ENCODE peak calls at places on chromosomes 1 and 21, in four cellular contexts. O is HepG2, T is K562, S is GM12878. H is an unnamed sample.

GRCh38 chr1:205840524-205840923 is 9.4 kb downstream of the PM20D1 start:
- DNase-seq in O (no peak), T (no peak), S (no peak), H (no peak)

GRCh38 chr1:205748398-205749093 is 1.4 kb downstream of the NUCKS1 start:
- DNase-seq in O (peak), T (peak), S (no peak), H (peak)

GRCh38 chr1:181159451-181160151 is 71.1 kb downstream of the IER5 start:
- DNase-seq in O (no peak), T (no peak), S (no peak), H (no peak)

GRCh38 chr1:229433364-229434004 is 410 bp downstream of the ACTA1 start:
- DNase-seq in O (no peak), T (no peak), S (no peak), H (no peak)

GRCh38 chr1:115874929-115875328 is 34.0 kb upstream of the NHLH2 start:
- DNase-seq in O (no peak), T (no peak), S (no peak), H (no peak)

GRCh38 chr1:201214461-201214860 is 23.8 kb downstream of the IGFN1 start:
- DNase-seq in O (no peak), T (peak), S (no peak), H (peak)

GRCh38 chr1:111422546-111423391 is 4.8 kb downstream of the OVGP1 start:
- DNase-seq in O (peak), T (no peak), S (no peak), H (no peak)

GRCh38 chr1:204335085-204335484 is 24.6 kb downstream of the PLEKHA6 start:
- DNase-seq in O (no peak), T (no peak), S (no peak), H (no peak)

GRCh38 chr21:43194303-43195130 is 25.7 kb downstream of the CRYAA start:
- DNase-seq in O (peak), T (no peak), S (no peak), H (no peak)

GRCh38 chr1:118986839-118987430 is 1.2 kb downstream of the TBX15 start:
- DNase-seq in O (no peak), T (no peak), S (no peak), H (no peak)

GRCh38 chr1:231188768-231189167 is 26.9 kb downstream of the TRIM67 start:
- DNase-seq in O (no peak), T (no peak), S (no peak), H (no peak)

GRCh38 chr1:1358433-1359201 is at the start of gene MXRA8:
- DNase-seq in O (peak), T (peak), S (no peak), H (no peak)

GRCh38 chr1:59061876-59062275 is 235.0 kb upstream of the FGGY start:
- DNase-seq in O (no peak), T (no peak), S (no peak), H (peak)

GRCh38 chr1:62687421-62687902 is 724 bp downstream of the DOCK7 start:
- DNase-seq in O (peak), T (no peak), S (no peak), H (peak)

GRCh38 chr1:35111106-35111505 is 31.9 kb downstream of the ZMYM1 start:
- DNase-seq in O (peak), T (no peak), S (no peak), H (no peak)

GRCh38 chr1:184422490-184423233 is 35.8 kb downstream of the C1orf21 start:
- DNase-seq in O (no peak), T (no peak), S (no peak), H (no peak)

GRCh38 chr1:204377800-204378608 is 18.3 kb upstream of the PLEKHA6 start:
- DNase-seq in O (peak), T (peak), S (no peak), H (peak)

GRCh38 chr1:180765156-180765555 is 133.3 kb downstream of the XPR1 start:
- DNase-seq in O (no peak), T (no peak), S (no peak), H (no peak)

GRCh38 chr21:28822882-28823335 is 169.8 kb downstream of the LTN1 start:
- DNase-seq in O (peak), T (no peak), S (no peak), H (peak)

GRCh38 chr1:180213401-180214177 is 16.5 kb upstream of the LHX4 start:
- DNase-seq in O (no peak), T (peak), S (peak), H (no peak)

GRCh38 chr1:154846921-154847442 is 23.1 kb downstream of the KCNN3 start:
- DNase-seq in O (no peak), T (no peak), S (no peak), H (no peak)

GRCh38 chr1:206702803-206703202 is 18.1 kb downstream of the MAPKAPK2 start:
- DNase-seq in O (no peak), T (no peak), S (no peak), H (peak)

GRCh38 chr21:36966846-36967657 is 583 bp upstream of the HLCS start:
- DNase-seq in O (no peak), T (no peak), S (no peak), H (no peak)

GRCh38 chr1:194176212-194176611 is 989.8 kb upstream of the B3GALT2 start:
- DNase-seq in O (no peak), T (no peak), S (no peak), H (no peak)

GRCh38 chr1:241479294-241479693 is 40.3 kb downstream of the FH start:
- DNase-seq in O (no peak), T (no peak), S (no peak), H (no peak)

GRCh38 chr1:241488739-241489138 is 30.8 kb downstream of the FH start:
- DNase-seq in O (no peak), T (no peak), S (no peak), H (no peak)

GRCh38 chr1:241485554-241485992 is 34.0 kb downstream of the FH start:
- DNase-seq in O (peak), T (peak), S (peak), H (no peak)

GRCh38 chr1:241482761-241483250 is 36.7 kb downstream of the FH start:
- DNase-seq in O (no peak), T (no peak), S (no peak), H (no peak)

DNA sequence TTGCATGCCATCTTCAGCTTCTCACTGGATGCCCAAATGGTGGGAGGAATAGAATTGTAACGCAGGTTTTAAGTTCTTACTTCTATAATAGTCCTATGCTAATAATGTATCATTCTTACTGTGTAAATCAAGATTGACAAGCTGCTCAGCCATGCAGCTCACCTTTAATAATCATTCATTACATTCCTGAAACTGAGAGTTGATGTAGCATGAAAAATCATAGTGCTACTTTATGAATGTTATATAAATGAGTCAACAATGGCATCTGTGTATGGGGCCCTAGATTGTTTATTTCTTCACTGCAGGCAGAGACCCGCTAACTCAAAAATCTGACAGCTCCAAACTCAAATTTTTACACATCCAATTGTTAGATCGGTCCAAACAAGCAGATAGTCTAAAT is 34.4 kb downstream of the FH start:
- DNase-seq in O (no peak), T (no peak), S (peak), H (no peak)
- TF ChIP-seq TARDBP in O (no peak), T (no peak), S (no peak), H (no peak)

GRCh38 chr1:25072461-25072860 is 142.4 kb upstream of the RUNX3 start:
- DNase-seq in O (no peak), T (no peak), S (no peak), H (no peak)
- TF ChIP-seq TARDBP in O (no peak), T (no peak), S (no peak), H (no peak)

GRCh38 chr1:183327429-183328290 is 90.5 kb downstream of the NMNAT2 start:
- DNase-seq in O (no peak), T (no peak), S (no peak), H (no peak)

GRCh38 chr1:183328371-183328770 is 89.8 kb downstream of the NMNAT2 start:
- DNase-seq in O (no peak), T (no peak), S (no peak), H (no peak)

GRCh38 chr1:183330335-183330734 is 87.8 kb downstream of the NMNAT2 start:
- DNase-seq in O (no peak), T (no peak), S (no peak), H (no peak)

DNA sequence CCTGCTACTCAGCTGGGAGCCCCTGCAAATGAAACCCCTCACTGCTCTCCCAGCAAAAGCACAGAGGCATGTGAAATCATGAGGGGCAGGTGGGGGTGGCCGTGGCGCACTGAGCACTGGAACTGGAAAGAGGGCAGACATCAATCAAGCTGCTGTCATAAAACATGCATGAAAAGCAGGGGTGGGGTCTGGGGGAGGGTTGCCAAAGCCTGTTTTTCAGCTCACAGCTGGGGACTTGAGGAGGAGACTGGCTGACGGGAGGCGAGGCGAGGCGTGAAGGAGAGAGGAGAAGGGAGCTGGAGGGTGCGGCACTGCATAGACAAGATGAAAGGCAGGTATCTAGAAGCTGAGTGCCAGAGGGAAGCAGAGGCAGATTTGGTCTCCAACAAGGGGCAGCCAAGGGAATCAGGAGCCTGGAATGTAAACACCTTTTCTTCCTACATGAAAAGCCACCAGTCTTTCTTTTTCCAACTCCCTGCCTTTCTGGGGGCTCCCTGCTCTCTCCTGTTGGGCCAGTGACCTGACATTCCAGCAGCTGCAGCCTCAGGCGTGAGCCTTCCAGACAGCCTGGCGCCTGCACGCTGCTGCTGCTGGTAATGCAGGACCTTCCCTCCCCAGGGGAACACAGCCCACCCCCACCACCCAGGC is 87.0 kb downstream of the NMNAT2 start:
- DNase-seq in O (peak), T (no peak), S (no peak), H (peak)
- TF ChIP-seq TARDBP in O (no peak), T (no peak), S (no peak), H (no peak)

GRCh38 chr1:182617734-182618288 is 13.6 kb upstream of the RGS16 start:
- DNase-seq in O (no peak), T (no peak), S (no peak), H (no peak)
- TF ChIP-seq TARDBP in O (no peak), T (no peak), S (no peak), H (no peak)

DNA sequence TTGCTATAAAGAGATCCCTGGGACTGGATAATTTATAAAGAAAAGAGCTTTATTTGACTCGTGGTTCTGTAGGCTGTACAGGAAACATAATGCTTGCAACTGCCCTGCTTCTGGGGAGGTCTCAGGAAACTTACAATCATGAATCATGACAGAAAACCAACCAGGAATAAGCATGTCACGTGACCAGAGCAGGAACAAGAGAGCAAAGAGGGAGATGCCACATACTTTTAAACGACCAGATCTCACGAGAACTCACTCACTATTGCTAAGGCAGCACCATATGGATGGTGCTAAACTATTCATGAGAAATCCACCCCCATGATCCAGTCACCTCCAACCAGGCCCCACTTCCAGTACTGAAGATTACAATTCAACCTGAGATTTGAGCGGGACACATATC is 49.8 kb upstream of the RCC1 start:
- DNase-seq in O (no peak), T (no peak), S (no peak), H (no peak)
- TF ChIP-seq TARDBP in O (no peak), T (no peak), S (no peak), H (no peak)

DNA sequence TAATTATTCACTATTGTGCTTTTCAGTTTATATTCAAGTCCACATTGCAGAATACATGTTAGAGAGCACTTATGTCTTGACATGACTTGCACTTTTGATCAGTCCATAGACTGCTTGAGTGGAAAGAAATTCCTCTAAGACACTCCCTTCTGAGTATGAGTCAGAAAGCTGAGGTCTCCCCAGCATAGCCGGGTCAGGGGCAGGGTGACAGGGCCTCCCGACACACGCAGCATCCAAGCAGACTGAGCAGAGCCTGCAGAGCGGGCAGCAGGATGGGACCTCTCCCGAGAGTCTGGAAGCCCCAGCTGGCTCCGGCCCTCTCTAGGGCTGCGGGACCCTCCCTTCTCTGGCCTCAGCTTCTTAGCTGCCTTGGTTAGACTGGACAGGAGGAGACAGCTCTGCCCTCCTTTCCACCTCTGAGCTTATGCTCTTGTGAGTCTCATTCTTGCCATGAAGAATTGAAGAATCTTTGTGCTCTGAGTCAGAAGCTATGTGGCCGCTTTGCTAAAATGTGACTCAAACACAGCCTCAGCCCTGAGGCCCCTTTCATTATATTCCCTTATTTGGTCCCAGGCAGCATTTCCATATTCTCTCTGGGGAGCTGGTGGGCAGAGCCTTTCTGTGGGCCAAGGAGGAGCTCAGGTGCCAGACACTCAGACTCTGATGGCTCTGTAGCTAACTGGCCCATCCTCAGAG is 11.2 kb upstream of the CAPN2 start:
- DNase-seq in O (peak), T (peak), S (no peak), H (no peak)
- TF ChIP-seq TARDBP in O (no peak), T (no peak), S (no peak), H (no peak)

GRCh38 chr1:88979749-88980116 is 12.7 kb downstream of the KYAT3 start:
- DNase-seq in O (no peak), T (no peak), S (no peak), H (no peak)
- TF ChIP-seq TARDBP in O (no peak), T (no peak), S (no peak), H (no peak)

GRCh38 chr1:247357781-247358211 is 26.1 kb upstream of the ZNF496 start:
- DNase-seq in O (no peak), T (no peak), S (peak), H (no peak)

GRCh38 chr1:247362074-247362597 is 30.5 kb upstream of the ZNF496 start:
- DNase-seq in O (no peak), T (no peak), S (no peak), H (no peak)

GRCh38 chr1:247358920-247359319 is 27.3 kb upstream of the ZNF496 start:
- DNase-seq in O (no peak), T (no peak), S (no peak), H (no peak)

GRCh38 chr1:247360116-247360898 is 28.6 kb upstream of the ZNF496 start:
- DNase-seq in O (no peak), T (no peak), S (no peak), H (no peak)

GRCh38 chr1:247360991-247361721 is 29.5 kb upstream of the ZNF496 start:
- DNase-seq in O (no peak), T (no peak), S (no peak), H (no peak)
- TF ChIP-seq TARDBP in O (no peak), T (no peak), S (no peak), H (no peak)

DNA sequence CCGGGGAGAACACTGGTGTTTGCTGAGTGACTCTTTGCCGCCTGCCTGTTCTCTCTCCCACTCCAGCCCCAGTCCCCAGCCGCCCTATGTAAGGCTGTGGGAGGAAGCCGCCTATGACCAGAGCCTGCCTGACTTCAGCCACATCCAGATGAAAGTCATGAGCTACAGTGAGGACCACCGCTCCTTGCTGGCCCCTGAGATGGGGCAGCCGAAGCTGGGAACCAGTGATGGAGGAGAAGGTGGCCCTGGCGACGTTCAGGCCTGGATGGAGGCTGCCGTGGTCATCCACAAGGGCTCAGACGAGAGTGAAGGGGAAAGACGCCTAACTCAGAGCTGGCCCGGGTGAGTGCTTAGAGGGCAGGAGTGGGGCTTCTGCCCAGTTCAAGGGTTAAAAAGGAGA is 8.2 kb downstream of the BSND start:
- DNase-seq in O (no peak), T (no peak), S (no peak), H (no peak)
- TF ChIP-seq TARDBP in O (no peak), T (no peak), S (no peak), H (no peak)

H was measured in HEK293T.